ENCODE peak calls at places on chromosomes 2 and 18, in five cellular contexts. R is NCI-H1436, M is fibroblast of mammary gland, G is midbrain, X is AG04449. B is an unnamed sample.
A peak's percentile ranks its signal among the peaks of the same experiment; 100 is the strongest.

GRCh38 chr2:199458017-199458805 is 472 bp upstream of the SATB2 start:
- DNase-seq in X (no peak), M (peak; percentile 40), R (peak; percentile 66), G (no peak), B (peak; percentile 69)

GRCh38 chr2:184336688-184337087 is 261.6 kb upstream of the ZNF804A start:
- DNase-seq in M (peak; percentile 50), X (no peak), R (no peak), G (no peak), B (peak; percentile 76)

GRCh38 chr2:118604346-118604745 is 243.1 kb downstream of the EN1 start:
- DNase-seq in M (no peak), X (no peak), R (no peak), G (no peak), B (no peak)

GRCh38 chr18:3624818-3625716 is 175.1 kb downstream of the TGIF1 start:
- DNase-seq in X (peak; percentile 94), G (no peak), R (no peak), M (peak; percentile 97), B (peak; percentile 98)

GRCh38 chr18:47754311-47755101 is 176.0 kb downstream of the SMAD2 start:
- DNase-seq in M (peak; percentile 7), G (no peak), X (no peak), R (peak; percentile 66), B (peak; percentile 49)

GRCh38 chr2:33457588-33458247 is 18.7 kb upstream of the RASGRP3 start:
- DNase-seq in R (no peak), G (no peak), X (no peak), M (no peak), B (no peak)

GRCh38 chr18:79361766-79362522 is 33.8 kb upstream of the NFATC1 start:
- DNase-seq in X (peak; percentile 21), R (no peak), G (no peak), M (peak; percentile 62), B (peak; percentile 94)

GRCh38 chr18:7616661-7617060 is 49.5 kb downstream of the PTPRM start:
- DNase-seq in X (no peak), R (no peak), G (no peak), M (peak; percentile 72), B (peak; percentile 36)

GRCh38 chr2:53505814-53506213 is 261.8 kb upstream of the CHAC2 start:
- DNase-seq in X (no peak), M (no peak), R (no peak), G (no peak), B (peak; percentile 29)

GRCh38 chr2:62305421-62306176 is 109.7 kb downstream of the B3GNT2 start:
- DNase-seq in G (no peak), X (no peak), M (no peak), R (no peak), B (no peak)

GRCh38 chr2:152506843-152507242 is 171.9 kb downstream of the FMNL2 start:
- DNase-seq in G (no peak), R (no peak), X (no peak), M (peak; percentile 46), B (peak; percentile 94)

GRCh38 chr18:50928551-50928950 is 39.3 kb upstream of the ELAC1 start:
- DNase-seq in R (no peak), X (no peak), M (peak; percentile 42), G (no peak), B (peak; percentile 71)

GRCh38 chr2:834233-834632 is 116.4 kb upstream of the SNTG2 start:
- DNase-seq in X (no peak), G (no peak), M (no peak), R (no peak), B (no peak)

GRCh38 chr2:112821142-112821541 is 15.4 kb downstream of the IL1B start:
- DNase-seq in M (no peak), X (no peak), R (no peak), G (no peak), B (peak; percentile 49)

GRCh38 chr2:40072442-40073232 is 293.6 kb upstream of the THUMPD2 start:
- DNase-seq in G (no peak), X (no peak), M (no peak), R (no peak), B (peak; percentile 27)

GRCh38 chr2:33598472-33599174 is 476 bp downstream of the FAM98A start:
- DNase-seq in M (peak; percentile 46), X (no peak), G (no peak), R (no peak), B (peak; percentile 67)

GRCh38 chr2:170022692-170023091 is 155.3 kb upstream of the MYO3B start:
- DNase-seq in R (no peak), G (no peak), M (peak; percentile 95), X (peak; percentile 55), B (peak; percentile 59)

GRCh38 chr2:143117225-143117624 is 12.0 kb upstream of the ARHGAP15 start:
- DNase-seq in M (no peak), R (no peak), G (no peak), X (no peak), B (no peak)

GRCh38 chr18:68962623-68963022 is 164.7 kb downstream of the CCDC102B start:
- DNase-seq in M (no peak), X (no peak), R (no peak), G (no peak), B (no peak)

GRCh38 chr2:113711857-113712256 is 44.6 kb downstream of the SLC35F5 start:
- DNase-seq in X (no peak), R (no peak), M (no peak), G (no peak), B (no peak)

GRCh38 chr2:105754011-105754410 is 9.3 kb downstream of the NCK2 start:
- DNase-seq in R (no peak), X (no peak), M (no peak), G (no peak), B (no peak)

GRCh38 chr2:147665035-147665434 is 179.8 kb upstream of the ACVR2A start:
- DNase-seq in X (no peak), R (no peak), G (no peak), M (peak; percentile 33), B (peak; percentile 3)

GRCh38 chr2:95323347-95324155 is 26.4 kb downstream of the KCNIP3 start:
- DNase-seq in M (no peak), R (no peak), G (no peak), X (no peak), B (peak; percentile 54)

GRCh38 chr18:58593930-58594329 is 35.0 kb downstream of the ALPK2 start:
- DNase-seq in X (no peak), M (peak; percentile 62), R (no peak), G (no peak), B (no peak)

GRCh38 chr2:231257763-231258162 is 59.3 kb downstream of the ARMC9 start:
- DNase-seq in X (no peak), M (no peak), R (no peak), G (no peak), B (no peak)

GRCh38 chr2:32715981-32716380 is 88.1 kb downstream of the TTC27 start:
- DNase-seq in R (no peak), M (no peak), G (no peak), X (no peak), B (no peak)

GRCh38 chr2:133090358-133090757 is 420.4 kb upstream of the LYPD1 start:
- DNase-seq in M (no peak), R (no peak), G (no peak), X (no peak), B (no peak)

GRCh38 chr2:128309341-128310093 is 9.2 kb downstream of the HS6ST1 start:
- DNase-seq in G (no peak), M (no peak), R (no peak), X (no peak), B (no peak)

GRCh38 chr2:239803764-239804111 is 221.4 kb downstream of the NDUFA10 start:
- DNase-seq in X (no peak), G (peak; percentile 21), R (no peak), M (no peak), B (no peak)

GRCh38 chr2:239240480-239240881 is 160.3 kb downstream of the HDAC4 start:
- DNase-seq in R (no peak), X (no peak), G (peak; percentile 83), M (no peak), B (no peak)

GRCh38 chr2:222052934-222053367 is 245.8 kb downstream of the PAX3 start:
- DNase-seq in G (no peak), R (peak; percentile 41), M (no peak), X (no peak), B (peak; percentile 13)

GRCh38 chr2:221399183-221399582 is 172.9 kb downstream of the EPHA4 start:
- DNase-seq in M (no peak), X (no peak), R (no peak), G (no peak), B (no peak)

GRCh38 chr18:35371412-35372195 is 5.5 kb downstream of the ZNF396 start:
- DNase-seq in X (no peak), M (peak; percentile 88), R (no peak), G (no peak), B (peak; percentile 47)

GRCh38 chr2:177528341-177528740 is 135.8 kb downstream of the AGPS start:
- DNase-seq in R (no peak), M (no peak), X (no peak), G (no peak), B (no peak)

GRCh38 chr2:136135924-136136906 is 18.3 kb upstream of the CXCR4 start:
- DNase-seq in M (no peak), X (no peak), G (no peak), R (no peak), B (no peak)

GRCh38 chr2:10283106-10284062 is 19.3 kb upstream of the HPCAL1 start:
- DNase-seq in X (peak; percentile 21), M (peak; percentile 83), G (peak; percentile 19), R (no peak), B (peak; percentile 97)